ENCODE peak calls at places on chromosomes 4 and X, in four cellular contexts. J is body of pancreas; G is SJSA1; V is effector memory CD4-positive, alpha-beta T cell. I is an unnamed sample. For H3K4me1 and H3K36me3, the result is how much of the 10 kb centered on the place peaks cover.

GRCh38 chr4:141807073-141807472 is 170.7 kb downstream of the IL15 start:
- DNase-seq in G (no peak), V (no peak), J (no peak), I (no peak)

GRCh38 chr4:135492439-135492838 is 1290.8 kb upstream of the PABPC4L start:
- DNase-seq in V (no peak), J (no peak), G (no peak), I (no peak)

GRCh38 chr4:187236491-187236890 is 512.8 kb upstream of the FAT1 start:
- DNase-seq in J (no peak), V (no peak), G (peak), I (no peak)

GRCh38 chr4:156686120-156686519 is 285.5 kb downstream of the PDGFC start:
- DNase-seq in V (no peak), J (no peak), G (no peak), I (no peak)

GRCh38 chrX:1242901-1243402 is 25.7 kb upstream of the CSF2RA start:
- DNase-seq in J (no peak), V (no peak), G (no peak), I (no peak)

GRCh38 chr4:687048-687974 is 1.6 kb downstream of the SLC49A3 start:
- DNase-seq in G (peak), J (peak), V (no peak), I (peak)

GRCh38 chr4:33369366-33369899 is 2649.3 kb downstream of the PCDH7 start:
- DNase-seq in J (no peak), G (no peak), V (no peak), I (no peak)

GRCh38 chrX:12921886-12922599 is 15.6 kb downstream of the TLR8 start:
- DNase-seq in V (no peak), G (no peak), J (no peak), I (no peak)

GRCh38 chr4:168923526-168924194 is 86.4 kb downstream of the CBR4 start:
- DNase-seq in G (peak), J (peak), V (no peak), I (no peak)

GRCh38 chrX:16435399-16435986 is 214.5 kb upstream of the S100G start:
- DNase-seq in J (no peak), V (no peak), G (no peak), I (no peak)

GRCh38 chr4:137430171-137430570 is 102.1 kb downstream of the PCDH18 start:
- DNase-seq in J (no peak), G (no peak), V (no peak), I (no peak)

GRCh38 chr4:4694296-4694772 is 152.5 kb upstream of the STX18 start:
- DNase-seq in G (peak), J (peak), V (no peak), I (no peak)

GRCh38 chrX:124229374-124229773 is 103.1 kb upstream of the TEX13D start:
- DNase-seq in J (no peak), V (no peak), G (no peak), I (no peak)

GRCh38 chr4:16582526-16582925 is 315.9 kb downstream of the LDB2 start:
- DNase-seq in G (no peak), J (no peak), V (no peak), I (no peak)

GRCh38 chrX:69218407-69218806 is 53.2 kb upstream of the PJA1 start:
- DNase-seq in J (no peak), G (no peak), V (no peak), I (no peak)

GRCh38 chr4:851701-852430 is 25.9 kb upstream of the CPLX1 start:
- DNase-seq in G (no peak), V (no peak), J (no peak), I (peak)

GRCh38 chr4:67885727-67886126 is 1.9 kb upstream of the TMPRSS11D start:
- DNase-seq in J (no peak), V (no peak), G (peak), I (no peak)

GRCh38 chr4:101695176-101695575 is 95.4 kb upstream of the BANK1 start:
- DNase-seq in J (no peak), V (no peak), G (no peak), I (no peak)

GRCh38 chr4:244471-244870 is 60.8 kb downstream of the ZNF732 start:
- DNase-seq in V (peak), G (no peak), J (peak), I (no peak)

GRCh38 chr4:48906283-48907173 is at the start of gene OCIAD2:
- DNase-seq in J (peak), G (peak), V (peak), I (peak)

GRCh38 chr4:75696036-75696435 is 22.8 kb upstream of the G3BP2 start:
- DNase-seq in G (no peak), V (no peak), J (no peak), I (no peak)

GRCh38 chrX:32839781-32840180 is 371.6 kb downstream of the DMD start:
- DNase-seq in V (no peak), G (no peak), J (no peak), I (no peak)

GRCh38 chrX:17836830-17837229 is 24.3 kb downstream of the RAI2 start:
- DNase-seq in V (no peak), J (no peak), G (no peak), I (no peak)

GRCh38 chr4:119490335-119490734 is 138.3 kb downstream of the PDE5A start:
- DNase-seq in J (no peak), V (no peak), G (no peak), I (no peak)

GRCh38 chr4:33725861-33726260 is 2518.5 kb downstream of the ARAP2 start:
- DNase-seq in G (no peak), J (no peak), V (no peak), I (no peak)

GRCh38 chrX:102712967-102713677 is 874 bp downstream of the GPRASP2 start:
- DNase-seq in G (peak), V (no peak), J (peak), I (peak)

GRCh38 chr4:107366016-107366415 is 329.9 kb upstream of the DKK2 start:
- DNase-seq in V (no peak), G (no peak), J (no peak), I (no peak)

GRCh38 chr4:8380511-8381415 is 59.8 kb downstream of the ACOX3 start:
- DNase-seq in J (no peak), G (no peak), V (no peak), I (peak)

GRCh38 chrX:13487731-13488505 is 81.5 kb upstream of the EGFL6 start:
- DNase-seq in G (peak), J (peak), V (no peak), I (no peak)

GRCh38 chrX:38368774-38369173 is 16.4 kb downstream of the OTC start:
- DNase-seq in G (no peak), J (no peak), V (no peak), I (no peak)

GRCh38 chr4:39855909-39856512 is 121.7 kb downstream of the PDS5A start:
- DNase-seq in J (no peak), G (peak), V (no peak), I (no peak)

GRCh38 chr4:46329118-46329976 is 60.6 kb downstream of the GABRA2 start:
- DNase-seq in G (no peak), J (peak), V (no peak), I (no peak)

GRCh38 chr4:84499065-84499982 is at the start of gene NKX6-1:
- DNase-seq in J (peak), G (peak), V (no peak), I (peak)

GRCh38 chr4:61785766-61786165 is 585.6 kb downstream of the ADGRL3 start:
- DNase-seq in V (no peak), J (no peak), G (no peak), I (no peak)

GRCh38 chr4:176579233-176579632 is 213.5 kb downstream of the VEGFC start:
- DNase-seq in V (no peak), J (no peak), G (no peak), I (no peak)

GRCh38 chrX:133307094-133307493 is 88.9 kb upstream of the TFDP3 start:
- DNase-seq in V (no peak), G (no peak), J (no peak), I (no peak)

GRCh38 chr4:41339812-41340809 is 83.4 kb downstream of the UCHL1 start:
- DNase-seq in G (no peak), V (no peak), J (no peak), I (no peak)

GRCh38 chrX:19646298-19646697 is 131.0 kb upstream of the MAP3K15 start:
- DNase-seq in G (no peak), V (no peak), J (no peak), I (no peak)

GRCh38 chr4:3531887-3532713 is at the start of gene LRPAP1:
- DNase-seq in J (peak), V (peak), G (peak), I (peak)
- H3K4me1 ChIP-seq in J (under half), V (under half), G (under half), I (under half)

GRCh38 chr4:2935762-2936743 is 27.2 kb downstream of the NOP14 start:
- DNase-seq in G (peak), J (peak), V (peak), I (peak)

GRCh38 chr4:2937986-2938385 is 25.2 kb downstream of the NOP14 start:
- DNase-seq in J (no peak), G (no peak), V (no peak), I (no peak)

GRCh38 chr4:2934813-2935761 is 28.1 kb downstream of the NOP14 start:
- DNase-seq in V (peak), G (peak), J (peak), I (peak)

GRCh38 chr4:2937146-2937857 is 25.9 kb downstream of the NOP14 start:
- DNase-seq in V (no peak), G (no peak), J (peak), I (no peak)

GRCh38 chr4:2936773-2937145 is 26.4 kb downstream of the NOP14 start:
- DNase-seq in V (peak), G (no peak), J (peak), I (peak)
- H3K36me3 ChIP-seq in V (under half), G (half or more), J (under half), I (under half)

GRCh38 chr4:86307432-86307831 is 52.4 kb downstream of the MAPK10 start:
- DNase-seq in J (no peak), G (no peak), V (no peak), I (no peak)
- H3K27ac ChIP-seq in J (no peak), G (no peak), V (no peak), I (no peak)

GRCh38 chrX:66014560-66014959 is 25.3 kb downstream of the VSIG4 start:
- DNase-seq in G (no peak), V (no peak), J (no peak), I (no peak)

GRCh38 chrX:66014084-66014483 is 25.8 kb downstream of the VSIG4 start:
- DNase-seq in J (no peak), G (no peak), V (no peak), I (no peak)

GRCh38 chrX:66013195-66013816 is 26.6 kb downstream of the VSIG4 start:
- DNase-seq in J (no peak), V (no peak), G (no peak), I (no peak)

GRCh38 chrX:66009231-66009845 is 30.5 kb downstream of the VSIG4 start:
- DNase-seq in G (no peak), J (no peak), V (no peak), I (no peak)

GRCh38 chrX:66012094-66012534 is 27.8 kb downstream of the VSIG4 start:
- DNase-seq in G (no peak), V (no peak), J (no peak), I (no peak)
- H3K4me1 ChIP-seq in G (under half), V (under half), J (under half), I (under half)

GRCh38 chrX:73829890-73830466 is 267.0 kb downstream of the CHIC1 start:
- DNase-seq in J (no peak), V (no peak), G (no peak), I (no peak)
- H3K36me3 ChIP-seq in J (under half), V (under half), G (under half), I (under half)

DNA sequence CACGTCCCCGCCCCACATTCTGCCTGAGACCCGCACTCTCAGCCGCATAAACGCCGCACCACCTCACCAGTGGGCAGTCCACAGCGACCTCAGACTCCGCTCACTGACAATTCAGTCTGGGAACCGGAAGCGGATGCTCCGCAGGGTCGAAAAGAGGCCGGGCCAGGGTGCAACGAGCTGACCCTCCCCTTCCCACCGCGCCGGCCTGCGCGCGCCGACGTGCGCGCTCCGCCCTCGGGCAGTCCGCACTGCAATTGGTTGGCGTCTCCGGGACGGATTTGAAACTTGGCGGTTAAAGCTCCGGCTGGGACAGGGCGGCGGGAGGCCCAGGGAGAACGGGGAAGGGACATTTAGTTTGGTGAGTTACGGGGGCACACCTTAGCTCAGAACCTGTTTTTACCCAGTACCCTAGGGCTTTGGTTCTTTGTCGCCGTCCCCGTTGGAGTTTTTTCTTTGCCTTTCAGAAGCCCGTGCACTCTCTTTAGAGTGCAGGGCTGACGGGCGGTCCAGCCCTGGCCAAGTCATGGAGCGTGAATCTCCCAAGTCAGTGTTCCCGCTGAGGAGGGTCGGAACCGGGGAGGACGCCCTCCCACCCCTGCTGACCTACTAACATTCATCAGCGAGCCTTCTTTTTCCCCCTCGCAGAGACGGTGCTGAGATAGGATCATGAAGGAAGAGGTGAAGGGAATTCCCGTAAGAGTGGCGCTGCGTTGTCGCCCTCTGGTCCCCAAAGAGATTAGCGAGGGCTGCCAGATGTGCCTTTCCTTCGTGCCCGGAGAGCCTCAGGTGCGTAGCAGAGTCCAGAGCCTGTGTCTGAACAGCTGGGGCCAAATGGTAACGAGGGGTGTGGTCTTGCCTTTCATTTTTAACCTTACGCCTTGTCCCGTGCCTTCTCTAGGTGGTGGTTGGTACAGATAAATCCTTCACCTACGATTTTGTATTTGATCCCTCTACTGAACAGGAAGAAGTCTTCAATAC is at the start of the genes KIF4A and PDZD11:
- DNase-seq in V (peak), J (peak), G (peak), I (peak)
- H3K27ac ChIP-seq in V (peak), J (peak), G (peak), I (peak)